ENCODE peak calls at places on chromosome 5, in six cellular contexts. K is nephron progenitor cell; B is progenitor cell of endocrine pancreas; A is heart left ventricle; Q is choroid plexus epithelial cell; V is CD8-positive, alpha-beta T cell. O is an unnamed sample.

GRCh38 chr5:18987101-18987500 is 1000.9 kb downstream of the CDH18 start:
- DNase-seq in B (no peak), Q (no peak), A (no peak), V (no peak), K (no peak), O (no peak)

GRCh38 chr5:150068961-150069618 is 17.3 kb downstream of the CSF1R start:
- DNase-seq in K (no peak), A (no peak), V (no peak), B (no peak), Q (no peak), O (no peak)

GRCh38 chr5:65012411-65012972 is 243.8 kb downstream of the CWC27 start:
- DNase-seq in V (no peak), B (no peak), K (no peak), A (no peak), Q (no peak), O (no peak)

GRCh38 chr5:82405618-82406199 is 127.6 kb upstream of the RPS23 start:
- DNase-seq in K (no peak), Q (peak), B (no peak), A (no peak), V (no peak), O (peak)

GRCh38 chr5:35145671-35146317 is 84.5 kb downstream of the PRLR start:
- DNase-seq in V (no peak), K (no peak), Q (no peak), A (no peak), B (no peak), O (no peak)

GRCh38 chr5:142308358-142308757 is 16.5 kb downstream of the SPRY4 start:
- DNase-seq in A (no peak), V (no peak), Q (no peak), B (no peak), K (no peak), O (no peak)

GRCh38 chr5:150339165-150339564 is 18.3 kb upstream of the TCOF1 start:
- DNase-seq in Q (no peak), V (no peak), K (no peak), B (no peak), A (no peak), O (no peak)

GRCh38 chr5:146662229-146662628 is 146.2 kb upstream of the GPR151 start:
- DNase-seq in B (no peak), K (no peak), A (no peak), Q (peak), V (no peak), O (peak)

GRCh38 chr5:65823174-65823573 is 101.2 kb downstream of the NLN start:
- DNase-seq in V (no peak), Q (peak), K (no peak), A (no peak), B (no peak), O (no peak)

DNA sequence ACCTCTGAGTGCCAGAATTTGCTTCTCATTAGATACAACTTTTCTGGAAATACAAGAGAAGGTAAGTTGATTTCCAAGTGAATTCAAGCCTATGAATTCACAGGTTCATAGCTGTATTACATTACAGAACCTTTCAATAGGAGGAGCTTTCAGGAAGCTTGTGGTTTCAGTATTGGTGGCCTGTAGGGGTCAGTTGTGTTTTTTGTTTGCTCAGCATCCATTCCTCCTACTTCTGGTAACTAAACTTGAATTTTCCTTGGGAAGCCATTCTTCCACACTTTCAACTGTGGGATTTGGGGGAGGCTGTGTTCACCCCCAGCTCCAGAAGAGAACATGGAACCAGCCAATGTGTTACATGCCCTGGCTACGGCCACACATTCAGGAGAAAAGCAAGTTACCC is 5.6 kb upstream of the CYSTM1 start:
- DNase-seq in A (no peak), V (no peak), B (no peak), Q (peak), K (no peak), O (peak)
- TF ChIP-seq CTCF in A (peak), V (no peak), B (no peak), Q (peak), K (no peak), O (peak)

GRCh38 chr5:144585716-144586115 is 415.0 kb downstream of the KCTD16 start:
- DNase-seq in B (no peak), Q (no peak), K (peak), A (no peak), V (no peak), O (no peak)
- TF ChIP-seq CTCF in B (no peak), Q (no peak), K (no peak), A (no peak), V (no peak), O (no peak)

GRCh38 chr5:112861638-112861985 is 525 bp downstream of the SRP19 start:
- DNase-seq in Q (no peak), B (no peak), K (no peak), V (no peak), A (no peak), O (no peak)
- TF ChIP-seq CTCF in Q (no peak), B (no peak), K (no peak), V (no peak), A (no peak), O (no peak)

DNA sequence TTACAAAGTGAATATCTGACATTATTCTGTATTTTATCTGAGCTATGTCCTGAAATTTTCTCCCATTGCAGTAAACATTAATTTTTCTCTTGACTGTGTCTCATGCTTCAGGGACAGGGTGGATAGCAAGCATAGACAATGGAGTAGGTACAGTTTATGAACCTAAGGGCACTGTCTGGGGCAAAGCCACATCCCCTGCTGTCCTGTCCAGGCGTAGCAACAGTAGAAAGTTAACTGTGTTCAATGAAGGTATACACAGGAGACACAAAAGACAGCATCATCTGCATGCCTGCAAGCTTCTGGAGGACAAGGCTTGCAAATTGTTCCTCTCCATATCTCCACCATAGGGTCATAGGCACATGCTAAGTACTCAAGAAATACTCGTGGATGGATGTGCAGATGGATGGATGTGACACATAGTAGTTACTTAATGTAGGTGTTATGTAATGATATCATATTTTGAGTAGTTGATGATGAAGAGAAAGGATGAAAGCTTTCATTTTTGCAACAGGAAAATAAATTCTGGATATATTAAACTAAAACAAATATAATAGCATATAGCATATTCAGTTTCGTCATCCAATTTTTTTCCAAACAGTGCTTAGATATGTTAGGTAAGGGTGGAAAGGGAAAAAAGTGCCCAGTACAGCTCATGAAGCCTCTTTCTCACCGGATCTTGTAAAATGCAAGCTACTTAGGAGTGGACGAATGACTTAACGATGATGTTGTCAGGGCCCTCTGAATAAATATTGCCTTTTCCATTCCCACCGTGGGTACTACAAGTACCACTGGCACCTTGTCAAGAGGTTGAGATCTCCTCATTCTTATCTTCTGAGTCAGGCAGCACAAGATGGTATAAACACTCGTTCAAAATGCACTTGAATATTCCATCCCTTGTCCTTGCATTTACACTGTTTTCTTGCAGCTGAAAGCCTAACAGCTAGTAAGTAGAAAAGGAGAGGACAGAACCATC is 19.9 kb upstream of the ZSWIM6 start:
- DNase-seq in V (no peak), Q (peak), A (no peak), B (no peak), K (no peak), O (peak)
- TF ChIP-seq CTCF in V (no peak), Q (no peak), A (no peak), B (no peak), K (no peak), O (no peak)

DNA sequence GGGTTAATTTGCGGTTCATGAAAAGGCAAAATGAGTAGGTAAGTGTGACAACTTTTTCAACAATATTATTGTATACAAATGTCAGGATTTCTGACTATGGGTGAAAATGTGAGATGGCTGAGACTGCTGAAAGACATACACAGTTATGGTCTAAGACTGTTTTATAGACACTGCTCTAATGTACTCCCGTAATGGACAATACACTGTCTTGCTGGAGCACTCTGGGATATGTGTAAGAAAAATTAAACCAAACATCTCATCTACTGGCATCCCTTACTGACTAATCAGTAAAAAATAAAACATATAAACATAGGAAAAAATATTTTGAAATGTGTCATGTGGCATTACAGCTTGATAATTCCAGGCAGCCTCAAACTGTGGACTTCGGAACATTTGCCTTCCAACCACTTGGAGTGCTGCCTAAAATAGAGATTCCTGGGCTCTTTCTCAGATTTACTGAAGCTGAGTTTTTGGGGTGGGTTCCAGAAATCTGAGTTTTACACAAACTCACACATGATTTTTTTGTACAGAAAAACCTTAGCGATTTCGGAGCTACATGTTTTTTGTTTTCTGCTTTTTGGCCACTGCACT is 233.9 kb upstream of the TBCA start:
- DNase-seq in V (no peak), Q (peak), A (no peak), B (no peak), K (no peak), O (peak)
- TF ChIP-seq CTCF in V (no peak), Q (peak), A (no peak), B (no peak), K (no peak), O (peak)

GRCh38 chr5:141223112-141223783 is at the start of gene PCDHB14:
- DNase-seq in Q (peak), K (no peak), A (no peak), V (no peak), B (no peak), O (peak)
- TF ChIP-seq CTCF in Q (no peak), K (peak), A (peak), V (no peak), B (peak), O (peak)

GRCh38 chr5:72280655-72281069 is 39.4 kb downstream of the MRPS27 start:
- DNase-seq in A (no peak), B (no peak), Q (peak), V (no peak), K (no peak), O (peak)
- TF ChIP-seq CTCF in A (peak), B (peak), Q (peak), V (no peak), K (peak), O (peak)

GRCh38 chr5:157387683-157388093 is 72.3 kb upstream of the NIPAL4 start:
- DNase-seq in K (no peak), A (peak), V (no peak), B (no peak), Q (peak), O (peak)

GRCh38 chr5:157387164-157387563 is 72.8 kb upstream of the NIPAL4 start:
- DNase-seq in K (no peak), A (no peak), Q (no peak), B (no peak), V (no peak), O (no peak)

GRCh38 chr5:157383151-157383810 is 76.7 kb upstream of the NIPAL4 start:
- DNase-seq in Q (peak), K (no peak), V (no peak), A (no peak), B (no peak), O (no peak)

GRCh38 chr5:157388148-157388547 is 71.9 kb upstream of the NIPAL4 start:
- DNase-seq in K (no peak), B (no peak), A (no peak), V (no peak), Q (peak), O (no peak)

GRCh38 chr5:157384971-157385709 is 74.9 kb upstream of the NIPAL4 start:
- DNase-seq in V (no peak), B (no peak), A (peak), K (no peak), Q (peak), O (peak)
- TF ChIP-seq CTCF in V (no peak), B (no peak), A (no peak), K (no peak), Q (no peak), O (no peak)